ENCODE peak calls at places on chromosomes 11 and 22, in four cellular contexts. W is neural progenitor cell, M is WTC11, B is GM12865. C is an unnamed sample.

GRCh38 chr22:37740455-37741311 is 43.8 kb downstream of the TRIOBP start:
- DNase-seq in W (no peak), M (no peak), B (no peak), C (no peak)

GRCh38 chr11:17742019-17742418 is 7.4 kb downstream of the KCNC1 start:
- DNase-seq in W (no peak), M (no peak), B (no peak), C (no peak)

GRCh38 chr11:44893250-44894216 is 57.1 kb downstream of the TP53I11 start:
- DNase-seq in W (peak; percentile 55), M (no peak), B (no peak), C (no peak)

GRCh38 chr11:80103149-80103859 is 662.5 kb upstream of the TENM4 start:
- DNase-seq in W (no peak), M (no peak), B (no peak), C (no peak)

GRCh38 chr11:2775083-2775625 is 75.4 kb upstream of the KCNQ1OT1 start:
- DNase-seq in W (no peak), M (peak; percentile 5), B (peak; percentile 46), C (no peak)

GRCh38 chr11:63877658-63878241 is 38.8 kb downstream of the MARK2 start:
- DNase-seq in W (no peak), M (no peak), B (no peak), C (no peak)

GRCh38 chr22:19772673-19773469 is 12.3 kb downstream of the TBX1 start:
- DNase-seq in W (no peak), M (peak; percentile 7), B (peak; percentile 78), C (no peak)

GRCh38 chr11:68848429-68848828 is 6.7 kb upstream of the CPT1A start:
- DNase-seq in W (no peak), M (no peak), B (no peak), C (no peak)

GRCh38 chr11:115606223-115607220 is 102.3 kb upstream of the CADM1 start:
- DNase-seq in W (no peak), M (no peak), B (no peak), C (no peak)

GRCh38 chr11:45939836-45940235 is 17.4 kb downstream of the LARGE2 start:
- DNase-seq in W (no peak), M (no peak), B (no peak), C (no peak)

GRCh38 chr11:11706022-11706421 is 84.2 kb upstream of the GALNT18 start:
- DNase-seq in W (no peak), M (no peak), B (no peak), C (no peak)

GRCh38 chr11:65308281-65308891 is 6.3 kb upstream of the CDC42EP2 start:
- DNase-seq in W (no peak), M (no peak), B (peak; percentile 41), C (no peak)

GRCh38 chr11:39910087-39910486 is 1549.4 kb downstream of the LRRC4C start:
- DNase-seq in W (no peak), M (no peak), B (no peak), C (no peak)

GRCh38 chr11:79396674-79397073 is 44.2 kb downstream of the TENM4 start:
- DNase-seq in W (no peak), M (no peak), B (no peak), C (no peak)

GRCh38 chr11:37712246-37712645 is 1114.2 kb upstream of the RAG2 start:
- DNase-seq in W (peak; percentile 60), M (no peak), B (no peak), C (no peak)
- TF ChIP-seq CTCF in W (peak; percentile 55), M (no peak), B (no peak), C (no peak)

GRCh38 chr11:15276616-15277015 is 161.9 kb downstream of the INSC start:
- DNase-seq in W (peak; percentile 61), M (no peak), B (peak; percentile 7), C (no peak)
- TF ChIP-seq CTCF in W (peak; percentile 67), M (peak; percentile 33), B (no peak), C (peak; percentile 11)

GRCh38 chr11:35146074-35146521 is 7.1 kb downstream of the CD44 start:
- DNase-seq in W (no peak), M (no peak), B (peak; percentile 91), C (peak; percentile 48)

GRCh38 chr11:35146711-35147110 is 7.7 kb downstream of the CD44 start:
- DNase-seq in W (no peak), M (no peak), B (no peak), C (no peak)

GRCh38 chr11:35144811-35145210 is 5.8 kb downstream of the CD44 start:
- DNase-seq in W (no peak), M (no peak), B (no peak), C (no peak)

GRCh38 chr11:35144103-35144741 is 5.3 kb downstream of the CD44 start:
- DNase-seq in W (no peak), M (no peak), B (peak; percentile 92), C (peak; percentile 77)

DNA sequence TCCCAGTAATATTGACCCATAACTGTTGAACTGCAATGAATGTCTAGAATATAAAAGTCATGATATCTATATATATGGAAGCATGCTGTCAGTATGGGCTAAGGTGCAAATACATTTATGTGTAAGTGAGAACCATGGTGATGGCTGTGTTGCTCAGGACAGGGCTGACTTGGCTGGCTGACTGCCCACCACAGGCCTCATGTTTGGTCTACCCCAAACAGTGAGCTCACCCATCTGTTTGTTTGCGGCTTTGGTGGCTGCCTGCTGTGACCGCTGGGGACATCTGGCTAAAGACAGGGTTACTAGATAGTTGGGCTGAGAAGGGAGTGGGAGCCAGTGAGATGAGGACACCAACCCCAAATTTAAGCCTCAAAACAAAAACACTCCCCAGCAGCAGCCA is 6.3 kb downstream of the CD44 start:
- DNase-seq in W (no peak), M (no peak), B (peak; percentile 95), C (peak; percentile 69)
- TF ChIP-seq CTCF in W (no peak), M (no peak), B (no peak), C (no peak)

DNA sequence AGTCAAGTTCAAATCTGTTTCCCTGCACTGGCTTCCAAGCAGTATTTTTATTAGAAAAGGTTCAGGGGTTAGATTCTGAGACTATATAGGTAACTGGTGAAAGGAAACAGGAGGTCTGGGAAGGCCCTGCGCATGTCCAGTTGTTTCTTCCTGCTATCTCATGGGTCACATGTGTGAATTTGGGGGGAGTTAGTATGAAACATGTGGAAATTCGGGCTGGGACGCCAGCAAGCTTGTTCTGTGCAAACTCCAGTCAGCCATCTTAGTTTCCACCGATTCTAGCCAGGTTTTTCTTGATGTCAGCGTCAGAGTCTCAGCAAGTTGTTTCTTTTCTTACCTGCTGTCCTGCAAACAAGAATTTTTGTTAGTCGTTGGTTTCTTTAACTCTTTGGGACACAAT is 46.8 kb downstream of the NNMT start:
- DNase-seq in W (no peak), M (no peak), B (no peak), C (no peak)
- TF ChIP-seq CTCF in W (no peak), M (no peak), B (no peak), C (no peak)

DNA sequence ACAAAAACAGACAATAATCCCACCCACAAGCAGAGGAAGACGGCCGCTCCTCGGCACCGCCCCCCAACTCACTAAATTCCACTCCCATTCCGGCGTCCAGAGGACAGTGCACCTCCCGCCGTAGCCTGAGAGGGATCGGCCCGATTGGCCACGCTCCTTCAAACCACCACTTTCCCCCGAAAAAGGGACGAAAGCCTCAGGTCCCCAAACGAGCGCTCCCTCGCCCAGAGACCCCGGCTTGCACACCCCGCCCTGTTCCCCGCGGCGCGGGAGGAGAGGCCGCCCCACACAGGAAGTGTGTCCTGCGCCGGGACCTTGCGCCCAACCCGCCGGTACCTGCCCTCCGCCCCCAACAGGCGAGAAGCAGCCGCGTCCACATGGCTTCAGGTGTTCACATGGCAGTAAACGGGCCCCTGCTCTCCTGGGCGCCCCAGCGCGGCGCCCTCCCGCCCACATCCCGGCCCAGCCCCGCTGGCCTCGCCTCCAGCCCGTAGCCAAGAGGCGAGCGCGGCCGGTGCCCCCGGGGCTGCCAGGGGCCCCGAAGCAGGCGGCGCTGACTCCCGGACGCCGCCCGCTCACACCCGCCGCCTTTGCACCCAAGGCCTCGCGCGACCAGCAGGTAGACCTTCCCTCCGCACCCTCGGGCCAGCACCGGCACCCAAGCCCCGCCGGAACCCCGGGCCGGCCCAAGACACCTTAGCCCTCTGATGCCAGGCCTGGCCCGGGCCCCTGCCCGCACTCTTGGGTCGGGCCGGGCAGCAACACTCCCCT is 861 bp downstream of the TCF20 start:
- DNase-seq in W (peak; percentile 81), M (peak; percentile 80), B (peak; percentile 83), C (peak; percentile 86)
- TF ChIP-seq CTCF in W (peak; percentile 29), M (no peak), B (peak; percentile 22), C (peak; percentile 30)

GRCh38 chr11:74870485-74870884 is 78.4 kb downstream of the XRRA1 start:
- DNase-seq in W (peak; percentile 56), M (no peak), B (peak; percentile 51), C (no peak)
- TF ChIP-seq CTCF in W (peak; percentile 46), M (no peak), B (peak; percentile 27), C (peak; percentile 29)

GRCh38 chr22:26359156-26359555 is 69.9 kb upstream of the ASPHD2 start:
- DNase-seq in W (no peak), M (no peak), B (peak; percentile 5), C (no peak)

GRCh38 chr22:26362471-26362870 is 66.6 kb upstream of the ASPHD2 start:
- DNase-seq in W (no peak), M (no peak), B (no peak), C (no peak)

GRCh38 chr22:26357813-26358212 is 71.2 kb upstream of the ASPHD2 start:
- DNase-seq in W (no peak), M (no peak), B (no peak), C (no peak)

GRCh38 chr22:26357281-26357680 is 71.8 kb upstream of the ASPHD2 start:
- DNase-seq in W (no peak), M (no peak), B (no peak), C (no peak)

DNA sequence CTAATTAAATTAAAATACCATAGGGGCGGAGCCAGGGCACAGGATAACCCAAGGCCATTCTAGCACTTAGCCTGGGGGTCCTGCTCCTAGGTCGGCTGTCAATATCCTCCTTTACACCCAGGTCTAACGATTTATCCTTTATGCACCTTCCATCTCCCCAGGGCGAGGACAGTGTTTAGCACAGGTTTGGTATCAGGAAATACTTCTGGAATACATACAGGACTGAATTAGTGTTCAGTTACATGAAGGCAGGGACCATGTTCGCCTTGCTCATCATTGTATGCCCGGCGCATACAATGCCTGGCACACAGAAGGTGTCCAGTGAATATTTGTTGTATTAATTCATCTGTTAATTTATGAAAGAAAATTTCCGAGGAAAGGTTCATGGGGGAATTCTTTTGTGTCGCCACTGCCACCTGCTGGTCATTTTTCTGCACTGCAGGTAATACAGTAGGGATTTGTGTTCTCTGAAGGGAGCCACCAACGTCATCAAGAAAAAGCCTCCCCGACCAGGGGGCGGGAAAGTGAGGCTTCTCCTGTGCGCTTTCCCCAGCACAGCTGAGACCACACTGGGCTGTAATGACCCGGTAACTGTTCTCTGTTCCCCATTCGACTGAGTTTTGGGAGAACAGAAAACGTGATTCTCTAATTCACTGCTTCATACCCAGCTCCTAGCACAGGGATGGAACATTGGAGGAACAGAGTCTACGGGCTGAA is 68.7 kb upstream of the ASPHD2 start:
- DNase-seq in W (peak; percentile 83), M (peak; percentile 81), B (peak; percentile 76), C (peak; percentile 65)
- TF ChIP-seq CTCF in W (peak; percentile 97), M (peak; percentile 90), B (peak; percentile 86), C (peak; percentile 83)

DNA sequence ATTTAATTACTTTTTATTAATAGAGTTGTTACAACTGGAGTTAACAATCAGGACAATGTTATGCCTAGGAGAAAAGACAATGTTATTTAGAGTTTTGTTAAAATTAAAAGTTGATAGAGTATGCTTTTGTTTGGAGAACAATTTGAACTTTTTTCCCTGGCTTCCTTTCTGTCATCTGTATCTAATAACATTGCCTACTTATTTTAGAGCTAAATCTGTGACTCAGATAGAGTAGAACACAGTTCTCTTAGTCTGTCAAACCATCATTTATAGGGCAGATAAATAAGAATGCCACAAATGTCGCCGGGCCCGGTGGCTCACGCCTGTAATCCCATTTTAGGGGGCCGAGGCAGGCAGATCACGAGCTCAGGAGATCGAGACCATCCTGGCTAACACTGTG is 28.9 kb upstream of the YAP1 start:
- DNase-seq in W (no peak), M (no peak), B (no peak), C (no peak)
- TF ChIP-seq CTCF in W (no peak), M (no peak), B (no peak), C (no peak)